ENCODE peak calls at places on chromosomes 11 and 22, in eight cellular contexts. N is B cell, J is psoas muscle, K is cardiac fibroblast, V is fibroblast of mammary gland, D is tibial artery, Q is SK-N-SH, M is lower lobe of right lung. C is an unnamed sample.

GRCh38 chr22:43057641-43058040 is 31.6 kb downstream of the TTLL1 start:
- DNase-seq in N (no peak), Q (no peak), D (no peak), K (no peak), M (no peak), J (no peak), V (no peak), C (no peak)

GRCh38 chr11:112744041-112744440 is 217.2 kb upstream of the NCAM1 start:
- DNase-seq in V (no peak), K (no peak), Q (peak), D (no peak), N (no peak), J (no peak), M (no peak), C (no peak)

GRCh38 chr11:96246718-96247540 is 96.1 kb downstream of the MAML2 start:
- DNase-seq in Q (no peak), V (peak), D (no peak), M (no peak), J (no peak), K (no peak), N (no peak), C (no peak)

GRCh38 chr22:41288245-41288946 is 2.4 kb upstream of the RANGAP1 start:
- DNase-seq in N (no peak), J (no peak), M (no peak), K (peak), D (no peak), V (peak), Q (no peak), C (no peak)

GRCh38 chr22:42353883-42354727 is 78.1 kb downstream of the NFAM1 start:
- DNase-seq in D (no peak), J (no peak), V (peak), N (no peak), Q (peak), K (no peak), M (no peak), C (no peak)

GRCh38 chr11:105838668-105839403 is 183.2 kb downstream of the MSANTD4 start:
- DNase-seq in Q (no peak), D (no peak), N (no peak), M (no peak), J (no peak), K (no peak), V (peak), C (no peak)

GRCh38 chr22:27099896-27100295 is 442.5 kb downstream of the MIAT start:
- DNase-seq in Q (no peak), J (no peak), N (no peak), K (no peak), M (no peak), V (no peak), D (peak), C (no peak)

GRCh38 chr22:37267661-37268413 is 14.5 kb upstream of the CYTH4 start:
- DNase-seq in N (no peak), J (no peak), K (no peak), M (peak), D (no peak), V (no peak), Q (no peak), C (peak)

GRCh38 chr11:22478169-22478568 is 140.0 kb downstream of the SLC17A6 start:
- DNase-seq in J (no peak), Q (no peak), M (no peak), V (no peak), D (no peak), N (no peak), K (no peak), C (no peak)

GRCh38 chr11:67117667-67118058 is 1.4 kb upstream of the KDM2A start:
- DNase-seq in D (peak), M (peak), J (peak), V (no peak), N (peak), K (peak), Q (no peak), C (peak)

GRCh38 chr11:68150029-68150428 is 28.8 kb upstream of the CHKA start:
- DNase-seq in M (peak), V (peak), K (peak), N (no peak), Q (no peak), J (no peak), D (no peak), C (peak)

GRCh38 chr11:64305691-64306562 is 603 bp downstream of the ESRRA start:
- DNase-seq in J (peak), D (peak), K (peak), N (peak), Q (peak), V (no peak), M (peak), C (peak)

GRCh38 chr11:40797981-40798380 is 661.5 kb downstream of the LRRC4C start:
- DNase-seq in J (no peak), N (no peak), V (no peak), D (no peak), M (no peak), Q (no peak), K (no peak), C (no peak)

GRCh38 chr22:42881982-42882656 is 25.0 kb upstream of the ARFGAP3 start:
- DNase-seq in D (no peak), V (no peak), N (no peak), M (no peak), Q (no peak), J (peak), K (no peak), C (no peak)

GRCh38 chr11:5809905-5810792 is 1.4 kb downstream of the OR52N2 start:
- DNase-seq in M (no peak), D (no peak), V (no peak), Q (no peak), J (no peak), K (no peak), N (no peak), C (no peak)

GRCh38 chr11:28123151-28123571 is 15.0 kb downstream of the METTL15 start:
- DNase-seq in K (no peak), M (no peak), V (peak), N (no peak), J (no peak), Q (no peak), D (no peak), C (no peak)

GRCh38 chr22:42443240-42444059 is 11.2 kb upstream of the NFAM1 start:
- DNase-seq in N (no peak), J (no peak), V (no peak), D (no peak), K (peak), M (no peak), Q (no peak), C (no peak)

GRCh38 chr11:65047581-65048422 is 6.8 kb downstream of the SAC3D1 start:
- DNase-seq in N (peak), Q (no peak), K (peak), J (peak), M (peak), D (no peak), V (no peak), C (no peak)

GRCh38 chr11:73386026-73386425 is 9.8 kb downstream of the RELT start:
- DNase-seq in D (no peak), V (no peak), J (no peak), M (peak), K (no peak), Q (no peak), N (peak), C (peak)

GRCh38 chr11:126354631-126355323 is 709 bp upstream of the ST3GAL4 start:
- DNase-seq in Q (no peak), J (no peak), N (no peak), V (no peak), K (no peak), D (no peak), M (no peak), C (peak)

GRCh38 chr22:31556627-31557203 is 60.4 kb downstream of the SFI1 start:
- DNase-seq in M (no peak), D (no peak), N (peak), J (no peak), Q (peak), K (peak), V (peak), C (no peak)

GRCh38 chr11:116044520-116044919 is 540.3 kb upstream of the CADM1 start:
- DNase-seq in Q (no peak), V (no peak), N (no peak), J (no peak), M (no peak), K (no peak), D (no peak), C (no peak)

GRCh38 chr22:27888310-27888709 is 30.7 kb downstream of the PITPNB start:
- DNase-seq in N (no peak), Q (no peak), J (no peak), K (no peak), D (no peak), M (no peak), V (no peak), C (no peak)

GRCh38 chr11:134670961-134671370 is 258.9 kb upstream of the B3GAT1 start:
- DNase-seq in M (no peak), Q (no peak), N (no peak), K (no peak), D (no peak), J (no peak), V (no peak), C (no peak)

GRCh38 chr11:96114178-96115070 is 190.5 kb upstream of the MTMR2 start:
- DNase-seq in K (no peak), M (no peak), D (no peak), J (no peak), V (no peak), Q (no peak), N (no peak), C (no peak)

GRCh38 chr11:112889446-112889845 is 71.8 kb upstream of the NCAM1 start:
- DNase-seq in K (no peak), V (no peak), Q (no peak), J (no peak), N (no peak), M (no peak), D (no peak), C (no peak)

GRCh38 chr11:82494988-82495432 is 238.7 kb downstream of the FAM181B start:
- DNase-seq in J (no peak), N (peak), K (no peak), D (no peak), V (peak), M (no peak), Q (peak), C (no peak)

GRCh38 chr11:35305670-35306382 is 113.5 kb downstream of the SLC1A2 start:
- DNase-seq in N (peak), Q (peak), K (peak), M (no peak), V (peak), D (no peak), J (no peak), C (no peak)
- TF ChIP-seq CTCF in N (peak), Q (peak), K (peak), M (peak), V (peak), D (peak), J (no peak), C (peak)

DNA sequence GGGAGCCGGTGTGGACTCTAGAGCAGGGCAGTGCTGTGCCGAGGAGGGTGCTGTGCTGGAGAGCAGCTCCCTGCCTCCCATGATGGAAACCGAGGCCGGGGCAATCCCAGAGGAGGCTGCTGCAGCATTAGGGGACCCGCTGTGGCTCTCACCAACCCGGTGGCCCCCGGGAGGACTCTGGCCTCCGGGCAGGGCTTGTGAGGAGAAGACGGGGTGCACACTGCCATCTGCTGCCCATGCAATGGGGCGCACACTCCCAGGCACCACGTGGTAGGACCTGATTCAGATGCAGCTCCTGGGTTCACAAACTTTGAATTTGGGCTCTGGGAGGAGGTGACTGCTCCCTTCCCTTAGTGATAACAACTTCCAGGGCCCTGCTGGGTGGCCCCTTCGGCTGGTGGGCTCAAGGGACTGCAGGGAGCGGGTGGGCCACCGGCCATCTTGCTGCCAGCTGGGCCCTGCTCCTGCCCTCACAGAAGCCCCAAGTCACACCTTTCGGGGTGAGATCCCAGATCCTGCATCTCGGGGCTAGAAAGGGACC is 93.8 kb upstream of the FGF3 start:
- DNase-seq in M (peak), K (no peak), D (peak), Q (peak), N (no peak), J (peak), V (peak), C (peak)
- TF ChIP-seq CTCF in M (peak), K (no peak), D (no peak), Q (peak), N (no peak), J (no peak), V (peak), C (peak)

GRCh38 chr11:103798456-103798855 is 238.0 kb upstream of the DDI1 start:
- DNase-seq in M (no peak), J (no peak), K (no peak), N (no peak), V (peak), Q (no peak), D (no peak), C (no peak)

GRCh38 chr11:103798029-103798428 is 238.4 kb upstream of the DDI1 start:
- DNase-seq in D (no peak), Q (no peak), K (peak), N (no peak), J (no peak), V (peak), M (no peak), C (no peak)

GRCh38 chr11:103803062-103803461 is 233.4 kb upstream of the DDI1 start:
- DNase-seq in N (no peak), J (no peak), V (peak), M (no peak), Q (no peak), D (no peak), K (peak), C (no peak)

GRCh38 chr11:103805688-103806009 is 230.8 kb upstream of the DDI1 start:
- DNase-seq in J (no peak), D (no peak), N (no peak), K (no peak), Q (no peak), V (no peak), M (no peak), C (no peak)

DNA sequence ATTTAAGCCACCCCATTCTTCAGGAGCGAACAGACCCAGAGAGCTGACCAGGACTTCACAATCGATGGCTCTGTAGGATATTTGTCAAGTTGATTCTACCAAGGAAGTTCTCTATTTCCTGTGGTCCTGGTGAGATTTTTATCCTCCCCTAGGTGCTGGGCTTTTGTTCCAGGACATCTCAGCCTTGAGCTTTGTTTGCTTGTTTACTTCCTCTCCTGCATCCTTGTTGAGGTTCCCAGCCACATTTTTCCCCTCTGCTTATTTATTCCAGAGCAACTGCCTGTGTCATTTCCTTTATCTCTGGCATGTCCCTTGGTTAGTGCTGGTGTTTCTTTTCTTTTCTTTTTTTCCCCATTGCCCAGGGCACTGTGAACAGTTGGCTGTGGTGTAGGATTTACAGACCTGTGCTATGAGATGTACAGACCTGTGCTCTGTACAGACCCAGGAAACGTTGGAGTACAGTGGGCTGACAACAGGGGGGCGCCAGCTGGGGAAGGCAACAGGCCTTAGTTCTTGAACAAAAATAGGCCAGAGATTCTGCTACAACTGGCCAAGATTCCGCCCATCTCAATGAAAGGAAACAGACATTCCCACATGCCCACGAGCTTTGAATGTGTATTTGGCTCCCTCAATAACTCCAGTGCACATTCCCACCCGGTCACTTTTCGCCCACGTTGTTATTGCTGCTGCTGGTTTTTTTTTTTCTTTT is 235.9 kb upstream of the DDI1 start:
- DNase-seq in J (no peak), V (no peak), K (peak), D (no peak), Q (no peak), N (no peak), M (no peak), C (no peak)
- TF ChIP-seq CTCF in J (no peak), V (no peak), K (no peak), D (no peak), Q (no peak), N (no peak), M (no peak), C (no peak)

DNA sequence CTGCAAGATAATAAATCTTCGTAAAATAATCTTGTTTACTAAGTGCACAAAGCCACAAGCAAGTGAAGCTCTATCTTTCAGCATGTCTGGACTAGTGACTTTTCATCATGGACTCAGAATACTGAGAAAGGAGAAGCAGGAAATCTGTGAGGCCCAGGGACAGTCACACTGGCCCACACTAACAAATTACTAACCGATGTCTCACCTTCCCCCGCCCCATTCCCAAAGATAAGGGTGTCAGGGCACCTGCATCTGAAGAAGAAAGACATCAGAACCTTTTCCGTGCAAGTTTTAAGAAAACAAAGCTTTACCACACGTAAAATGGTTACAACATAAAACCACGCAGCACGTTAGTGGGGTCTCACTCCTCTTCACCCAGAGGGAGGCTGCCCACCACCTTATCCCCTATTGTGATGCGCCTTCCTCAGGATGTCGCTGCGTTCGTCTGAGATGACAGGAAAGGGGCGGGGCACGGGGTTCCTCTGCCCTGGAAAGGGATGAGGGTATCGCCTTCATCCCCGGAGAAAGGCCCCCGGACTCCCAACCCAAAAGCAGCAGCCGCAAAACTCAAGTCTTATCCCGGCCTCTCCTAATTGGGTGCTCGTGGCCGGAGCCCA is 603 bp downstream of the BTBD10 start:
- DNase-seq in J (peak), Q (peak), D (peak), V (peak), N (no peak), K (peak), M (peak), C (no peak)
- TF ChIP-seq CTCF in J (no peak), Q (peak), D (no peak), V (no peak), N (no peak), K (no peak), M (no peak), C (no peak)

DNA sequence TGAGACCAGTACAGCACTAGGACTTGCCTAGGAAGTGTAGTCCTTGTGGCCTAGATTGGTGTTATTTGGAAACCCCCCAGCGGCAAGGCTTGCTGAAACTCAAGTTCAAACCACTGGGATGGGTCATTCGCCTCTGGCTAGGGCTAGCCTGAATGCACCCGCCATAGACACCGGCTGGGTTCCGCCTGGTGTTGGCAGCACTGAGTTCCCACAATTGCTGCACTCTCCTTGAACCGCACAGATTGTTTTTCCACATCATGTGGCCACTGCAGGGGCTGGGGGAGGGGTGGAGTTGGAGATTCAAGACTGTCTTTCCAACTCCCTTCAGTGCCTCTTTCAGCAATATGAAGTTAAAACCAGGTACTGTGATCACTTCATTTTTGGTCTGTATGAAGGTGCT is 43.1 kb downstream of the CCDC73 start:
- DNase-seq in M (no peak), D (no peak), N (no peak), Q (no peak), K (no peak), J (no peak), V (no peak), C (no peak)
- TF ChIP-seq CTCF in M (no peak), D (no peak), N (no peak), Q (no peak), K (no peak), J (no peak), V (no peak), C (no peak)

DNA sequence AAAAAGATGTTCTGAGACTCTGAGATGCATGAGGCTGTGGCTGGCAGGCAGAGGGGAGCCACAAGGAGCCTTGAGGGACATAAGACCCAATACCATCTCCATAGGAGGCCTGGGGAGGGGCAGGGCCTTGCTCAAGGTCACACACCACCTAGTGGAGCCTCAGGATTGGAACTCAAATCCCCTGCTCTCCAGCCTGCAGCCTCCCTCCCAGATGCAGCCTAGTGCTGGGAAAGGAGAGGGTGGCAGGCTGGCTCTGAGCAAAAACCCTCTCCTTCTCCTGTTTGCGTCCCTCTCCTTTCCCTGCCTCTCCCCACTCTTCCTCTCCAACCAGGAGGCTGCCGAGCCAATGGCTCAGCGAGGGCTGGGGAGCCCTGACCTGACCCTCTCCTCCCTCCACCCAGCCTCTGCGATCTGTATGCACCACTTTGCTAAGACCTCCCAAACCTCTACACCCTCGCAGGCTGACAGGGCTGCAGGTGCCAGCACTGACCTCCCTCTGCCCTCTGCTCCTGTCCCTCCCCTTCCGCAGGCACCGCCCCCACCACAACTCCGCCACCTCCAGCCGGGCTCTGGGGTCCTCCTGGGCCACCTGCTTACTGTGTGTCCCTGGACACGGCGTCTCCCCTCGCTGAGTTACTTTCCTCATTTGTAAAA is 14.7 kb downstream of the IGLL1 start:
- DNase-seq in D (peak), Q (peak), K (peak), J (peak), M (no peak), V (peak), N (peak), C (no peak)
- TF ChIP-seq CTCF in D (no peak), Q (no peak), K (peak), J (no peak), M (no peak), V (no peak), N (no peak), C (no peak)

GRCh38 chr22:46443850-46444389 is 93.5 kb downstream of the CELSR1 start:
- DNase-seq in D (no peak), K (no peak), Q (no peak), M (peak), V (no peak), J (no peak), N (no peak), C (peak)

GRCh38 chr22:46446799-46447198 is 90.6 kb downstream of the CELSR1 start:
- DNase-seq in J (no peak), M (no peak), D (no peak), K (peak), V (peak), Q (no peak), N (no peak), C (no peak)

GRCh38 chr22:46445771-46446485 is 91.5 kb downstream of the CELSR1 start:
- DNase-seq in D (no peak), V (no peak), K (no peak), M (no peak), N (no peak), J (no peak), Q (no peak), C (no peak)

GRCh38 chr22:46442217-46442853 is 95.1 kb downstream of the CELSR1 start:
- DNase-seq in J (no peak), Q (no peak), V (no peak), M (no peak), D (no peak), N (no peak), K (no peak), C (no peak)

GRCh38 chr22:46444390-46444854 is 93.0 kb downstream of the CELSR1 start:
- DNase-seq in M (no peak), D (no peak), V (no peak), J (no peak), Q (no peak), N (no peak), K (no peak), C (no peak)
- TF ChIP-seq CTCF in M (no peak), D (no peak), V (no peak), J (no peak), Q (peak), N (no peak), K (no peak), C (no peak)

GRCh38 chr11:9660886-9661285 is 3.0 kb upstream of the SWAP70 start:
- DNase-seq in M (no peak), Q (no peak), J (no peak), N (no peak), V (peak), K (no peak), D (no peak), C (no peak)
- TF ChIP-seq CTCF in M (no peak), Q (no peak), J (no peak), N (no peak), V (no peak), K (no peak), D (no peak), C (no peak)

C was measured in upper lobe of right lung.